ENCODE peak calls at places on chromosomes 12 and 14, in five cellular contexts. One of them, this sample, is unnamed. For H4K20me1, the result is how much of the 10 kb centered on the place peaks cover.

GRCh38 chr14:95557832-95558231 is 23.0 kb downstream of the GLRX5 start:
- DNase-seq in GM23248: no peak
- DNase-seq in endothelial cell of umbilical vein: no peak
- DNase-seq in astrocyte: no peak
- DNase-seq in fibroblast of lung: no peak
- DNase-seq in this sample: no peak

GRCh38 chr12:70044170-70044569 is 199.1 kb upstream of the CNOT2 start:
- DNase-seq in GM23248: peak
- DNase-seq in endothelial cell of umbilical vein: no peak
- DNase-seq in astrocyte: peak
- DNase-seq in fibroblast of lung: peak
- DNase-seq in this sample: no peak

GRCh38 chr14:91892918-91893527 is 25.7 kb upstream of the TC2N start:
- DNase-seq in GM23248: peak
- DNase-seq in endothelial cell of umbilical vein: no peak
- DNase-seq in astrocyte: no peak
- DNase-seq in fibroblast of lung: no peak
- DNase-seq in this sample: no peak

GRCh38 chr12:15700595-15700994 is 88.6 kb downstream of the EPS8 start:
- DNase-seq in GM23248: peak
- DNase-seq in endothelial cell of umbilical vein: peak
- DNase-seq in astrocyte: peak
- DNase-seq in fibroblast of lung: peak
- DNase-seq in this sample: peak

GRCh38 chr14:20376071-20376588 is 32.7 kb downstream of the PARP2 start:
- DNase-seq in GM23248: no peak
- DNase-seq in endothelial cell of umbilical vein: no peak
- DNase-seq in astrocyte: no peak
- DNase-seq in fibroblast of lung: no peak
- DNase-seq in this sample: no peak

GRCh38 chr14:76514599-76514998 is 138.7 kb downstream of the ESRRB start:
- DNase-seq in GM23248: peak
- DNase-seq in endothelial cell of umbilical vein: peak
- DNase-seq in astrocyte: no peak
- DNase-seq in fibroblast of lung: peak
- DNase-seq in this sample: no peak

GRCh38 chr14:38206689-38207088 is 1.0 kb upstream of the SSTR1 start:
- DNase-seq in GM23248: no peak
- DNase-seq in endothelial cell of umbilical vein: no peak
- DNase-seq in astrocyte: no peak
- DNase-seq in fibroblast of lung: no peak
- DNase-seq in this sample: no peak

GRCh38 chr12:62794218-62794583 is 140.7 kb downstream of the PPM1H start:
- DNase-seq in GM23248: no peak
- DNase-seq in endothelial cell of umbilical vein: no peak
- DNase-seq in astrocyte: no peak
- DNase-seq in fibroblast of lung: no peak
- DNase-seq in this sample: no peak

GRCh38 chr12:104695453-104696148 is 238.9 kb downstream of the CHST11 start:
- DNase-seq in GM23248: peak
- DNase-seq in endothelial cell of umbilical vein: peak
- DNase-seq in astrocyte: peak
- DNase-seq in fibroblast of lung: peak
- DNase-seq in this sample: no peak

GRCh38 chr14:94690896-94691657 is 78.8 kb downstream of the GSC start:
- DNase-seq in GM23248: no peak
- DNase-seq in endothelial cell of umbilical vein: no peak
- DNase-seq in astrocyte: no peak
- DNase-seq in fibroblast of lung: no peak
- DNase-seq in this sample: no peak

GRCh38 chr12:81147286-81147919 is 69.5 kb downstream of the ACSS3 start:
- DNase-seq in GM23248: no peak
- DNase-seq in endothelial cell of umbilical vein: no peak
- DNase-seq in astrocyte: no peak
- DNase-seq in fibroblast of lung: no peak
- DNase-seq in this sample: no peak

GRCh38 chr12:107225626-107226025 is 132.3 kb upstream of the CRY1 start:
- DNase-seq in GM23248: peak
- DNase-seq in endothelial cell of umbilical vein: no peak
- DNase-seq in astrocyte: peak
- DNase-seq in fibroblast of lung: peak
- DNase-seq in this sample: no peak

GRCh38 chr12:32568241-32568640 is 110.9 kb upstream of the DNM1L start:
- DNase-seq in GM23248: peak
- DNase-seq in endothelial cell of umbilical vein: peak
- DNase-seq in astrocyte: peak
- DNase-seq in fibroblast of lung: peak
- DNase-seq in this sample: peak

GRCh38 chr14:71487941-71488340 is 444.3 kb upstream of the RGS6 start:
- DNase-seq in GM23248: peak
- DNase-seq in endothelial cell of umbilical vein: no peak
- DNase-seq in astrocyte: peak
- DNase-seq in fibroblast of lung: peak
- DNase-seq in this sample: no peak

GRCh38 chr12:130161261-130162231 is 718 bp upstream of the FZD10 start:
- DNase-seq in GM23248: peak
- DNase-seq in endothelial cell of umbilical vein: no peak
- DNase-seq in astrocyte: peak
- DNase-seq in fibroblast of lung: peak
- DNase-seq in this sample: no peak
- H3K27ac ChIP-seq in GM23248: no peak
- H3K27ac ChIP-seq in endothelial cell of umbilical vein: no peak
- H3K27ac ChIP-seq in astrocyte: no peak
- H3K27ac ChIP-seq in fibroblast of lung: no peak
- H3K27ac ChIP-seq in this sample: no peak

GRCh38 chr12:19031032-19031431 is 98.5 kb upstream of the PLEKHA5 start:
- DNase-seq in GM23248: peak
- DNase-seq in endothelial cell of umbilical vein: no peak
- DNase-seq in astrocyte: peak
- DNase-seq in fibroblast of lung: peak
- DNase-seq in this sample: peak
- TF ChIP-seq EZH2 in GM23248: no peak
- TF ChIP-seq EZH2 in endothelial cell of umbilical vein: no peak
- TF ChIP-seq EZH2 in astrocyte: no peak
- TF ChIP-seq EZH2 in fibroblast of lung: no peak
- TF ChIP-seq EZH2 in this sample: no peak

GRCh38 chr12:122865268-122866231 is 30.3 kb downstream of the HIP1R start:
- DNase-seq in GM23248: peak
- DNase-seq in endothelial cell of umbilical vein: peak
- DNase-seq in astrocyte: no peak
- DNase-seq in fibroblast of lung: no peak
- DNase-seq in this sample: no peak

GRCh38 chr12:122864894-122865253 is 29.6 kb downstream of the HIP1R start:
- DNase-seq in GM23248: no peak
- DNase-seq in endothelial cell of umbilical vein: no peak
- DNase-seq in astrocyte: no peak
- DNase-seq in fibroblast of lung: no peak
- DNase-seq in this sample: no peak

GRCh38 chr12:122866950-122867607 is 28.8 kb downstream of the VPS37B start:
- DNase-seq in GM23248: no peak
- DNase-seq in endothelial cell of umbilical vein: no peak
- DNase-seq in astrocyte: no peak
- DNase-seq in fibroblast of lung: no peak
- DNase-seq in this sample: no peak

GRCh38 chr12:122867701-122868461 is 28.0 kb downstream of the VPS37B start:
- DNase-seq in GM23248: no peak
- DNase-seq in endothelial cell of umbilical vein: peak
- DNase-seq in astrocyte: no peak
- DNase-seq in fibroblast of lung: no peak
- DNase-seq in this sample: no peak

DNA sequence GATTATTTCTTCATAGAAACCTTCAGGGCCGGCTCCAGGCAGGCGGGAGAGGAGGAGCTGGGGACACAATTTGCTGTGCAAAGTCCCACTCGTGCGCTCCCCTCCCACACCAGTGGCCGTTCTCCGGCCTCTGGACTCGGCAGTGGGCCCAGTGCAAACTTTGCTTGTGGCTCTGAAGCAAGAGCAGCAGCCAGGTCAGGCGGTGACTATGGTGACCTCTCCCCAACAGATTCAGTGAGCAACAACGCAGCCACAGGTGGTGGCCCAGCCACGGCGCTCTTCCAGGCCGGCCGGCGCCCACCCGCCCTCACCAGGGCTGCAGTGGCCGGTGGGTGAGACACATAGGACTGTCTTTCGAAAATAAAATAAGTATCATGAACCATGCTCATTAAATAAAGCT is 29.5 kb downstream of the VPS37B start:
- DNase-seq in GM23248: no peak
- DNase-seq in endothelial cell of umbilical vein: no peak
- DNase-seq in astrocyte: no peak
- DNase-seq in fibroblast of lung: no peak
- DNase-seq in this sample: no peak
- H4K20me1 ChIP-seq in GM23248: under half
- H4K20me1 ChIP-seq in endothelial cell of umbilical vein: under half
- H4K20me1 ChIP-seq in astrocyte: under half
- H4K20me1 ChIP-seq in fibroblast of lung: under half
- H4K20me1 ChIP-seq in this sample: under half

DNA sequence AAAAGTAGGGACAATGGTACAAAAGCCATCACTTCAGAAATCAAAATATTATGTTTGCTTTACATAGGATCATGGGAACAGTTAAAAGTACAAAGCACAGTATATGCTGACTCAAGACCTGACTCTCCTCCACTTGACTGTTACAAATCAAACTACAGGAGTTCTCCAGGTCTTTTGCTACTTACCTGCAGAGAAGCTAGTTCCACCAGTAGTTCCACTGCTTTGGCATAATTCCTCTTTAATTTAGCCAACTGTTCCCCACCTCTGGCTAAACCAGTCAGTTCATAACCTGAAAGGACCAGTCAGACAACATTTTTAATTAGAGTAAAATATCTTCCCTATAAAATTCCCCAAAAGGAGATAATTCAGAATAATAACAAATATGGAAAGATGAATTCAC is 14.0 kb downstream of the ATP6V1D start:
- DNase-seq in GM23248: no peak
- DNase-seq in endothelial cell of umbilical vein: no peak
- DNase-seq in astrocyte: no peak
- DNase-seq in fibroblast of lung: no peak
- DNase-seq in this sample: no peak
- H3K27ac ChIP-seq in GM23248: no peak
- H3K27ac ChIP-seq in endothelial cell of umbilical vein: no peak
- H3K27ac ChIP-seq in astrocyte: no peak
- H3K27ac ChIP-seq in fibroblast of lung: no peak
- H3K27ac ChIP-seq in this sample: no peak

GRCh38 chr12:120643574-120643973 is 3.1 kb downstream of the CABP1 start:
- DNase-seq in GM23248: no peak
- DNase-seq in endothelial cell of umbilical vein: no peak
- DNase-seq in astrocyte: no peak
- DNase-seq in fibroblast of lung: no peak
- DNase-seq in this sample: no peak

GRCh38 chr12:120639771-120640721 is at the start of gene CABP1:
- DNase-seq in GM23248: no peak
- DNase-seq in endothelial cell of umbilical vein: no peak
- DNase-seq in astrocyte: no peak
- DNase-seq in fibroblast of lung: no peak
- DNase-seq in this sample: peak

GRCh38 chr12:120640840-120641833 is 711 bp downstream of the CABP1 start:
- DNase-seq in GM23248: peak
- DNase-seq in endothelial cell of umbilical vein: peak
- DNase-seq in astrocyte: peak
- DNase-seq in fibroblast of lung: peak
- DNase-seq in this sample: peak

GRCh38 chr12:120642086-120642485 is 1.7 kb downstream of the CABP1 start:
- DNase-seq in GM23248: no peak
- DNase-seq in endothelial cell of umbilical vein: no peak
- DNase-seq in astrocyte: no peak
- DNase-seq in fibroblast of lung: no peak
- DNase-seq in this sample: no peak

GRCh38 chr12:120642806-120643205 is 2.4 kb downstream of the CABP1 start:
- DNase-seq in GM23248: peak
- DNase-seq in endothelial cell of umbilical vein: no peak
- DNase-seq in astrocyte: no peak
- DNase-seq in fibroblast of lung: no peak
- DNase-seq in this sample: no peak
- TF ChIP-seq EZH2 in GM23248: no peak
- TF ChIP-seq EZH2 in endothelial cell of umbilical vein: no peak
- TF ChIP-seq EZH2 in astrocyte: no peak
- TF ChIP-seq EZH2 in fibroblast of lung: no peak
- TF ChIP-seq EZH2 in this sample: no peak

GRCh38 chr12:4296749-4297148 is 23.2 kb downstream of the CCND2 start:
- DNase-seq in GM23248: no peak
- DNase-seq in endothelial cell of umbilical vein: no peak
- DNase-seq in astrocyte: no peak
- DNase-seq in fibroblast of lung: no peak
- DNase-seq in this sample: no peak
- H4K20me1 ChIP-seq in GM23248: under half
- H4K20me1 ChIP-seq in endothelial cell of umbilical vein: under half
- H4K20me1 ChIP-seq in astrocyte: under half
- H4K20me1 ChIP-seq in fibroblast of lung: under half
- H4K20me1 ChIP-seq in this sample: under half

GRCh38 chr14:105364100-105364708 is 34.1 kb upstream of the TEX22 start:
- DNase-seq in GM23248: peak
- DNase-seq in endothelial cell of umbilical vein: no peak
- DNase-seq in astrocyte: peak
- DNase-seq in fibroblast of lung: peak
- DNase-seq in this sample: no peak
- H3K27ac ChIP-seq in GM23248: no peak
- H3K27ac ChIP-seq in endothelial cell of umbilical vein: no peak
- H3K27ac ChIP-seq in astrocyte: no peak
- H3K27ac ChIP-seq in fibroblast of lung: no peak
- H3K27ac ChIP-seq in this sample: no peak

DNA sequence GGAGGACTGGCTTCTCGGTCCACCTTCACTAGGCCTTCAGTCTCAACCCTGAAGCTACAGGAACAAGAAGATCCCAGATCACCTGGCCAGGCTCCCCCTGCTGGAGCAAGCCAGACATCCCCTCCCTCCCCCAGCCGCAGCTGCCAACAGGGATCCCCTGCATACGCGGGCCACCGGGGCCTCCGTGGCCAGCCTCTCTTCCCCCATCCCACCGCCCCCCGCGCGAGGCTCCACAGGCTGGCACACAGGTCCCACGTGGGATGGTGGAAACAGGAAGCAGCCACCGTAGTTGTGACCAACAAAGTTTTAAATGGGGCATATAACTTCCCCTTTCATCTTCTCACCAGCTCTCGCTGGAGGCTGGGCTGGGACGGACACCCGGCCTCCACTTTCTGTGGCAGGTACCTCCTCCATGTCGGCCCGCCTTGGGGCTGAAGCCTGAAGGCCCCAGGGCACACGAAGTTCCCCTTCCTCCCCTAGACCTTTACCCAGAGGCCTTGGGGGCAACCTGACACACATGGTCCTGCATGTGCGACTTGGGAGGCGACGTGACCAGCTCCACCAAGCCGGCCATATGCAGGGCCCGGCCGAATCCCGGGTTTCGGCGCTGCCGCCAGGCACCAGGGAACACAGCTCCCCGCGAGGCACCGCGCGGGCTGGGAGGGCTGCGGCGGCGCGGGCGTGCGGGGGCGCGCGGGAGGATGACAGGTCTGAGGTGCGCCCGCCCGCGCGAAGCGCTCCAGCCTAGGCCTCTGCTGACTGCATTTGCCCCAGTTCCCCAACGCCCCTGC is 44.4 kb upstream of the PNMA1 start:
- DNase-seq in GM23248: peak
- DNase-seq in endothelial cell of umbilical vein: peak
- DNase-seq in astrocyte: peak
- DNase-seq in fibroblast of lung: peak
- DNase-seq in this sample: peak
- TF ChIP-seq EZH2 in GM23248: no peak
- TF ChIP-seq EZH2 in endothelial cell of umbilical vein: no peak
- TF ChIP-seq EZH2 in astrocyte: no peak
- TF ChIP-seq EZH2 in fibroblast of lung: no peak
- TF ChIP-seq EZH2 in this sample: no peak

This sample was measured in PC-9.